ENCODE peak calls at places on chromosomes 16 and 17, in nine cellular contexts. One of them, this sample, is unnamed.

GRCh38 chr17:67124469-67125148 is 80.3 kb downstream of the CACNG1 start:
- DNase-seq in GM12892: no peak
- DNase-seq in Peyer's patch: no peak
- DNase-seq in A549: no peak
- DNase-seq in lower leg skin: no peak
- DNase-seq in tibial nerve: no peak
- DNase-seq in vagina: no peak
- DNase-seq in uterus: no peak
- DNase-seq in suprapubic skin: no peak
- DNase-seq in this sample: no peak

GRCh38 chr16:3187798-3188674 is at the start of gene OR1F1:
- DNase-seq in GM12892: no peak
- DNase-seq in Peyer's patch: no peak
- DNase-seq in A549: peak
- DNase-seq in lower leg skin: no peak
- DNase-seq in tibial nerve: no peak
- DNase-seq in vagina: no peak
- DNase-seq in uterus: no peak
- DNase-seq in suprapubic skin: no peak
- DNase-seq in this sample: peak

GRCh38 chr17:45895304-45895968 is 1.1 kb downstream of the MAPT start:
- DNase-seq in GM12892: no peak
- DNase-seq in Peyer's patch: no peak
- DNase-seq in A549: peak
- DNase-seq in lower leg skin: no peak
- DNase-seq in tibial nerve: no peak
- DNase-seq in vagina: no peak
- DNase-seq in uterus: no peak
- DNase-seq in suprapubic skin: no peak
- DNase-seq in this sample: peak

GRCh38 chr17:69175812-69176517 is 34.3 kb upstream of the ABCA6 start:
- DNase-seq in GM12892: no peak
- DNase-seq in Peyer's patch: no peak
- DNase-seq in A549: peak
- DNase-seq in lower leg skin: no peak
- DNase-seq in tibial nerve: no peak
- DNase-seq in vagina: no peak
- DNase-seq in uterus: no peak
- DNase-seq in suprapubic skin: no peak
- DNase-seq in this sample: no peak

GRCh38 chr16:68640972-68641371 is 4.1 kb upstream of the CDH3 start:
- DNase-seq in GM12892: no peak
- DNase-seq in Peyer's patch: no peak
- DNase-seq in A549: peak
- DNase-seq in lower leg skin: no peak
- DNase-seq in tibial nerve: no peak
- DNase-seq in vagina: no peak
- DNase-seq in uterus: no peak
- DNase-seq in suprapubic skin: no peak
- DNase-seq in this sample: no peak

GRCh38 chr17:19534562-19535149 is 1.0 kb downstream of the SLC47A1 start:
- DNase-seq in GM12892: no peak
- DNase-seq in Peyer's patch: no peak
- DNase-seq in A549: no peak
- DNase-seq in lower leg skin: no peak
- DNase-seq in tibial nerve: no peak
- DNase-seq in vagina: no peak
- DNase-seq in uterus: no peak
- DNase-seq in suprapubic skin: no peak
- DNase-seq in this sample: no peak

GRCh38 chr16:19926449-19927390 is 42.1 kb upstream of the GPRC5B start:
- DNase-seq in GM12892: no peak
- DNase-seq in Peyer's patch: no peak
- DNase-seq in A549: peak
- DNase-seq in lower leg skin: no peak
- DNase-seq in tibial nerve: no peak
- DNase-seq in vagina: no peak
- DNase-seq in uterus: no peak
- DNase-seq in suprapubic skin: no peak
- DNase-seq in this sample: no peak

GRCh38 chr17:36529121-36529520 is 5.5 kb downstream of the MYO19 start:
- DNase-seq in GM12892: no peak
- DNase-seq in Peyer's patch: no peak
- DNase-seq in A549: peak
- DNase-seq in lower leg skin: no peak
- DNase-seq in tibial nerve: no peak
- DNase-seq in vagina: no peak
- DNase-seq in uterus: no peak
- DNase-seq in suprapubic skin: no peak
- DNase-seq in this sample: peak

GRCh38 chr17:58110012-58110411 is 26.8 kb downstream of the DYNLL2 start:
- DNase-seq in GM12892: no peak
- DNase-seq in Peyer's patch: no peak
- DNase-seq in A549: no peak
- DNase-seq in lower leg skin: no peak
- DNase-seq in tibial nerve: no peak
- DNase-seq in vagina: no peak
- DNase-seq in uterus: no peak
- DNase-seq in suprapubic skin: no peak
- DNase-seq in this sample: no peak

GRCh38 chr17:58113947-58114346 is 30.7 kb downstream of the DYNLL2 start:
- DNase-seq in GM12892: no peak
- DNase-seq in Peyer's patch: no peak
- DNase-seq in A549: no peak
- DNase-seq in lower leg skin: no peak
- DNase-seq in tibial nerve: no peak
- DNase-seq in vagina: no peak
- DNase-seq in uterus: no peak
- DNase-seq in suprapubic skin: no peak
- DNase-seq in this sample: no peak

GRCh38 chr17:58112970-58113631 is 29.9 kb downstream of the DYNLL2 start:
- DNase-seq in GM12892: peak
- DNase-seq in Peyer's patch: peak
- DNase-seq in A549: peak
- DNase-seq in lower leg skin: peak
- DNase-seq in tibial nerve: peak
- DNase-seq in vagina: no peak
- DNase-seq in uterus: peak
- DNase-seq in suprapubic skin: peak
- DNase-seq in this sample: peak

GRCh38 chr17:58109197-58109596 is 26.0 kb downstream of the DYNLL2 start:
- DNase-seq in GM12892: no peak
- DNase-seq in Peyer's patch: no peak
- DNase-seq in A549: no peak
- DNase-seq in lower leg skin: no peak
- DNase-seq in tibial nerve: no peak
- DNase-seq in vagina: no peak
- DNase-seq in uterus: no peak
- DNase-seq in suprapubic skin: no peak
- DNase-seq in this sample: no peak

DNA sequence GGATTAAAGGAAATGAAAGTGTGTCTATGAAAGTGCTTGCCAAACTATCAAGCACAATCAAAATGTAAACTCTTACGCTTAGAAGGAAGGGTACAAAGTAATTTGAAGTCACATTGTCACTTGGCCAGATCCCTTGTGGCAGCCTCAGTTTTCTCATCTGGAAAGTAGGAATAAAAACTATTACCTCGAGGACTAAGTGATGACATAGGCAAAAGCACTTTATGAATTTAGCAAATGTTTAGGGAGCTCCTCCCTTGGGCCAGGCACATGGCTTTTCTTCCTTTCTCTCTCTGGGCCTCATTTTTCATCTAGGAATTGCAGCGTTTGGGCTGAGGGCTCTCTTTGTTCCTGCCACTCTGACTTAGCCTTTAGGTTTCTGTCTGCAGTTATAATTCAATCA is 28.5 kb downstream of the DYNLL2 start:
- DNase-seq in GM12892: no peak
- DNase-seq in Peyer's patch: no peak
- DNase-seq in A549: no peak
- DNase-seq in lower leg skin: no peak
- DNase-seq in tibial nerve: no peak
- DNase-seq in vagina: no peak
- DNase-seq in uterus: no peak
- DNase-seq in suprapubic skin: no peak
- DNase-seq in this sample: no peak
- TF ChIP-seq POLR2A in GM12892: no peak
- TF ChIP-seq POLR2A in Peyer's patch: no peak
- TF ChIP-seq POLR2A in A549: no peak
- TF ChIP-seq POLR2A in lower leg skin: no peak
- TF ChIP-seq POLR2A in tibial nerve: no peak
- TF ChIP-seq POLR2A in vagina: no peak
- TF ChIP-seq POLR2A in uterus: no peak
- TF ChIP-seq POLR2A in suprapubic skin: no peak
- TF ChIP-seq POLR2A in this sample: no peak

GRCh38 chr16:57069053-57069452 is 23.3 kb upstream of the CPNE2 start:
- DNase-seq in GM12892: no peak
- DNase-seq in Peyer's patch: no peak
- DNase-seq in A549: no peak
- DNase-seq in lower leg skin: no peak
- DNase-seq in tibial nerve: no peak
- DNase-seq in vagina: no peak
- DNase-seq in uterus: no peak
- DNase-seq in suprapubic skin: no peak
- DNase-seq in this sample: no peak

GRCh38 chr16:57066625-57067024 is 25.8 kb upstream of the CPNE2 start:
- DNase-seq in GM12892: no peak
- DNase-seq in Peyer's patch: no peak
- DNase-seq in A549: no peak
- DNase-seq in lower leg skin: no peak
- DNase-seq in tibial nerve: no peak
- DNase-seq in vagina: no peak
- DNase-seq in uterus: no peak
- DNase-seq in suprapubic skin: no peak
- DNase-seq in this sample: no peak

GRCh38 chr16:57064995-57065394 is 27.4 kb upstream of the CPNE2 start:
- DNase-seq in GM12892: no peak
- DNase-seq in Peyer's patch: no peak
- DNase-seq in A549: no peak
- DNase-seq in lower leg skin: no peak
- DNase-seq in tibial nerve: no peak
- DNase-seq in vagina: no peak
- DNase-seq in uterus: no peak
- DNase-seq in suprapubic skin: no peak
- DNase-seq in this sample: no peak

GRCh38 chr16:57069635-57070350 is 22.6 kb upstream of the CPNE2 start:
- DNase-seq in GM12892: no peak
- DNase-seq in Peyer's patch: no peak
- DNase-seq in A549: no peak
- DNase-seq in lower leg skin: no peak
- DNase-seq in tibial nerve: no peak
- DNase-seq in vagina: no peak
- DNase-seq in uterus: no peak
- DNase-seq in suprapubic skin: no peak
- DNase-seq in this sample: no peak

DNA sequence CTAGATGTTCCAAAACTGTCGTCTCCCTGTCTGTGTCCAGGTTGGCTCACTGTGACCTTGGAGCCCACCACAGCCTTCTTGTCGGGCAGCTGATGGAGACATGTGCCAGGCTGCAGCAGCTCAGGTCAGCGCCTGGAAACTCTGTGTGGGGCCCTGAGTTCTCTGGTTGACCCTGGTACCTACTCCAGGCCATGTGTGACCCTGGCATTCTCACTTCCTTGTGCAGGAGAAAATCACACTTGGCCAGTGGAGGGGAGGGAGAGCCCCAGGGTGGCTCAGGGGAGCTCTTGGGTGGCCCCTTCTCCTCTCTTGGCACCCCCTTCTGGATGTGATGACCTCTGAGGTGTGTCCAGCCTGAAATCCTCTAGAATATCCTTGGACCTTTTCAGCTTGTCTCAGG is 25.0 kb upstream of the CPNE2 start:
- DNase-seq in GM12892: no peak
- DNase-seq in Peyer's patch: no peak
- DNase-seq in A549: no peak
- DNase-seq in lower leg skin: no peak
- DNase-seq in tibial nerve: no peak
- DNase-seq in vagina: no peak
- DNase-seq in uterus: no peak
- DNase-seq in suprapubic skin: no peak
- DNase-seq in this sample: no peak
- TF ChIP-seq POLR2A in GM12892: no peak
- TF ChIP-seq POLR2A in Peyer's patch: no peak
- TF ChIP-seq POLR2A in A549: no peak
- TF ChIP-seq POLR2A in lower leg skin: no peak
- TF ChIP-seq POLR2A in tibial nerve: no peak
- TF ChIP-seq POLR2A in vagina: no peak
- TF ChIP-seq POLR2A in uterus: no peak
- TF ChIP-seq POLR2A in suprapubic skin: no peak
- TF ChIP-seq POLR2A in this sample: no peak

DNA sequence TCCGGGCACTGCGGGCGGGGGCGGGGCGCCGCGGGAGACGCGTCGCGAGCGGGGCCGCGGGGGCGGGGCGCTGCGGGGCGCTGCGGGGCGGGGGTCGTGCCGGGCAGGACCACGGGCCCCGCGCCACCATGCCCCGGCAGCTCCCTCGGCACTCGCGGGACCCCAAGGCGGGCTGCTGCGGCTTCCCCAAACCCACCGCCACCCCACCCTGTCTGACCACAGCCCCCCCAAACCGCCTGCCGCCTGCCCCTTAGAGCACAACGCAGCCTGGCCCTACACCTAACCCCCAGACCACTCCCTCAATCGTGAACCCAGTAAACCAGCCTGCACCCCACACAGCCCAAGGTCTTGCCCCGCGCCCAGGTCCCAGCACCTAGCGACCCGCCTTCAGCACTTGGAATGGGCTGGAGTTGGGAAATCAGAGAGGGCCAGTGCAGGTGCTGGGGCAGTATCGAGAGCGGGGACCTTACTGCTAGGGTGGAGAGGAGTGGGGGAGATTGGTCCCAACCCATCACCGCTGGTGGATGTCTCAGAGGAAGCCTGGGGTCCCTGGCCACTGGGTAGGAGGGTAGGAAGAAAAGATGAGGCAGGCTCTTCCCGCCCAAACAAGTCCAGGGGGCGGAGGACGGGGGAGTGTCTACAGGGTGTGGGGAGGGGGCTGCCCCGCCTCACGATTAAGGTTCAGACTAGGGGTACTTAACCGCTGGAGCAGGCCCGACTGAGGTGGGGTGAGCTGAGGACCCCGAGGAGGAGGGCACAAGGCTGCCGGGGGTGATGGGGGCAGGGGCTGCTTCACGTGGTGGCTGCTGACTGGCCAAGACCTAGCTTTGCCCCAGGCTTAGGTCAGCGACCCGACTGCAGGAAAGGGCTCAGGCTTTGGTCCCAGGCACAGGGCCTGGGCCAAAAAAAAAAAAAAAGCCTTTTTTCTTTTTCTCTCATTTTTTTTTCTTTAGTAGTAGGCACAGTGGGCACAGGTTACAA is 539 bp upstream of the VAMP2 start:
- DNase-seq in GM12892: no peak
- DNase-seq in Peyer's patch: no peak
- DNase-seq in A549: no peak
- DNase-seq in lower leg skin: peak
- DNase-seq in tibial nerve: peak
- DNase-seq in vagina: peak
- DNase-seq in uterus: peak
- DNase-seq in suprapubic skin: no peak
- DNase-seq in this sample: peak
- TF ChIP-seq POLR2A in GM12892: no peak
- TF ChIP-seq POLR2A in Peyer's patch: no peak
- TF ChIP-seq POLR2A in A549: no peak
- TF ChIP-seq POLR2A in lower leg skin: no peak
- TF ChIP-seq POLR2A in tibial nerve: no peak
- TF ChIP-seq POLR2A in vagina: no peak
- TF ChIP-seq POLR2A in uterus: no peak
- TF ChIP-seq POLR2A in suprapubic skin: no peak
- TF ChIP-seq POLR2A in this sample: no peak

GRCh38 chr17:37744961-37745800 is at the start of gene HNF1B:
- DNase-seq in GM12892: peak
- DNase-seq in Peyer's patch: peak
- DNase-seq in A549: peak
- DNase-seq in lower leg skin: no peak
- DNase-seq in tibial nerve: no peak
- DNase-seq in vagina: no peak
- DNase-seq in uterus: no peak
- DNase-seq in suprapubic skin: no peak
- DNase-seq in this sample: no peak
- TF ChIP-seq POLR2A in GM12892: peak
- TF ChIP-seq POLR2A in Peyer's patch: peak
- TF ChIP-seq POLR2A in A549: peak
- TF ChIP-seq POLR2A in lower leg skin: no peak
- TF ChIP-seq POLR2A in tibial nerve: no peak
- TF ChIP-seq POLR2A in vagina: no peak
- TF ChIP-seq POLR2A in uterus: no peak
- TF ChIP-seq POLR2A in suprapubic skin: no peak
- TF ChIP-seq POLR2A in this sample: no peak

This sample was measured in erythroblast.